ENCODE peak calls at places on chromosomes 11 and 22, in six cellular contexts. D is AG04450, Y is H1, T is endodermal cell, P is ascending aorta, S is PC-3. Z is an unnamed sample.

GRCh38 chr22:39383841-39384625 is 15.5 kb upstream of the TAB1 start:
- DNase-seq in S (no peak), Y (no peak), P (no peak), T (no peak), D (no peak), Z (no peak)

GRCh38 chr11:63991558-63991957 is 5.3 kb downstream of the OTUB1 start:
- DNase-seq in T (no peak), Y (no peak), P (no peak), S (no peak), D (no peak), Z (no peak)

GRCh38 chr11:2929880-2930704 is 872 bp upstream of the PHLDA2 start:
- DNase-seq in S (peak; percentile 72), P (no peak), Y (no peak), T (peak; percentile 90), D (peak; percentile 18), Z (peak; percentile 76)

GRCh38 chr11:128520886-128521696 is 66.3 kb downstream of the ETS1 start:
- DNase-seq in S (no peak), P (no peak), D (no peak), Y (no peak), T (no peak), Z (no peak)

GRCh38 chr11:64181506-64182411 is 4.2 kb upstream of the STIP1 start:
- DNase-seq in S (peak; percentile 93), Y (peak; percentile 36), T (peak; percentile 93), P (peak; percentile 97), D (peak; percentile 71), Z (peak; percentile 64)

GRCh38 chr11:278001-278951 is at the start of gene NLRP6:
- DNase-seq in S (no peak), Y (no peak), T (peak; percentile 35), P (peak; percentile 59), D (no peak), Z (no peak)

GRCh38 chr11:35658028-35658948 is 4.3 kb upstream of the TRIM44 start:
- DNase-seq in P (no peak), T (no peak), Y (no peak), S (peak; percentile 63), D (no peak), Z (no peak)

GRCh38 chr11:9069861-9070470 is 21.4 kb downstream of the SCUBE2 start:
- DNase-seq in S (no peak), T (no peak), D (no peak), Y (no peak), P (no peak), Z (no peak)

GRCh38 chr11:92844197-92844596 is 125.3 kb upstream of the MTNR1B start:
- DNase-seq in D (no peak), P (no peak), S (no peak), Y (no peak), T (no peak), Z (no peak)

GRCh38 chr11:75635009-75635909 is 33.6 kb downstream of the MAP6 start:
- DNase-seq in P (peak; percentile 72), D (no peak), S (no peak), T (no peak), Y (no peak), Z (no peak)

GRCh38 chr22:17924735-17925727 is 99.3 kb downstream of the MICAL3 start:
- DNase-seq in D (no peak), P (no peak), S (peak; percentile 43), T (no peak), Y (no peak), Z (no peak)

GRCh38 chr22:48464246-48464645 is 1363.4 kb downstream of the BRD1 start:
- DNase-seq in T (peak; percentile 67), S (no peak), D (no peak), Y (no peak), P (no peak), Z (no peak)

GRCh38 chr11:18080451-18080850 is 25.4 kb downstream of the SAAL1 start:
- DNase-seq in T (no peak), S (peak; percentile 42), P (no peak), Y (no peak), D (no peak), Z (no peak)

GRCh38 chr11:120239713-120240640 is at the start of gene POU2F3:
- DNase-seq in D (no peak), S (no peak), P (no peak), Y (no peak), T (peak; percentile 84), Z (no peak)

GRCh38 chr11:73100578-73100977 is 41.5 kb downstream of the FCHSD2 start:
- DNase-seq in P (no peak), D (no peak), T (no peak), S (no peak), Y (no peak), Z (no peak)

GRCh38 chr11:72411623-72412532 is 22.5 kb downstream of the CLPB start:
- DNase-seq in S (no peak), D (no peak), Y (no peak), T (no peak), P (peak; percentile 69), Z (no peak)

GRCh38 chr22:38706101-38706884 is 549 bp downstream of the GTPBP1 start:
- DNase-seq in S (no peak), D (no peak), T (peak; percentile 68), P (no peak), Y (no peak), Z (no peak)

GRCh38 chr11:22635689-22636088 is 10.1 kb upstream of the FANCF start:
- DNase-seq in P (no peak), T (peak; percentile 75), D (no peak), Y (no peak), S (no peak), Z (no peak)

GRCh38 chr11:58805065-58805464 is 39.4 kb downstream of the GLYATL2 start:
- DNase-seq in S (peak; percentile 82), T (no peak), Y (no peak), D (no peak), P (no peak), Z (peak; percentile 73)

GRCh38 chr22:29208879-29209623 is 3.4 kb downstream of the EMID1 start:
- DNase-seq in S (no peak), P (no peak), T (no peak), Y (no peak), D (no peak), Z (no peak)

GRCh38 chr22:48405741-48406140 is 1421.9 kb downstream of the BRD1 start:
- DNase-seq in P (peak; percentile 27), D (no peak), S (no peak), Y (no peak), T (no peak), Z (no peak)

DNA sequence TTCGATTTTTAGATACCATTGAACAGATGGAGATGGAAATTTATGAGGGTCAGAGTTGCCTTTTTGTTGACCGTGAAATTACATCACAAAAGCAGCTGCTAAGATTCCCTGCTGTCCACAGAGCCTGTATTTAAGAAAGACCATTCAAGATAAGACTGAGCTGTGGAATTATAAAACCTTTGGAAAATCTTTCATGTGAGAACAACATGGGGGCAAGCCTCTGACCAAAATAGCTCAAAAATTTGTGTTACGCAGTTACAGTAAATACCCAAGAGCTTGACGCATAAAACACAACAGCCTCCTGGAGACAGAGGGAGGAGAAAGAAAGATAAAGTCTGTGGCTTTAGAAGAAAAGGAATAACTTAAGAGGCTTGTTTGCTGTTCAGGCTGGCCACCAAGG is 172.4 kb downstream of the AASDHPPT start:
- DNase-seq in T (no peak), P (no peak), Y (no peak), S (no peak), D (no peak), Z (no peak)
- H3K27ac ChIP-seq in T (peak overlapping the region; percentile 96), P (no peak overlapping the region), Y (no peak overlapping the region), S (no peak overlapping the region), D (no peak overlapping the region), Z (no peak overlapping the region)

DNA sequence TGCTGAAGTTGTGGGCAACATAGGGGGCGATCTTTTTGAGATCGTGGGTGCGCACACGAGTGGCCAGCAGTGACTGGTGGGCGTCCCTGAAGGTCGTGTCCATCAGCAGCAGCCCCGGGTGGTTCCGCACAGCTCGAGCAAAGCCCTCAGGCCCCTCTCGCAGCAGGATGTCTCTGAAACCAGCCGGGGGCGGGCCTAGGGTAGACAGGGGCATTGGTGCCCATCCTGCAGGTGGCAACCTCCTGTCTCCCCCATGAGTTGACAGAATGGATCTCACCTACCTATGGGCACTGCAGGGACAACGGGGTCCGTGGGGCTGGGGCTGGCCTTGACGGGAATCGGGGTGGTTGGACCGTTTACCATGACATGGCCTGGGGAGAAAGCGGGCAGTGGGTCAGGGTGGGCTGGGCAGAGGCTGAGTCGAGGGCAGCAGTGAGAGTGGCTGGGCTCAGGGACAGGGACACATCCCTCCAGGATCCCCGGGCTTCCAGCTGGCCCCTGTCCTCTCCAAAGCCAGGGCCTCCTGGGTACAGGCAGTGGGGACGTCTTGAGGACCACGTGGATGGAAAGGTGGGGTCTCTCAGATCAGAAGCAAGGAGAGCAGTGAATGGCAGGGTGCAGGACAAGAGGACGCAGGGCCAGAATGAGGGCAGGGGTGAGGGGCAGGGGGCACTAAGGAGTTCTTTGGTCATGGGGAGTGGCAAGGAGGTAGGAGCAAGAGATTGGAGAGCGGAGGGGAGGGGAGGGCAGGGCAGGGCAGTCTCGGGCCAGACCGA is 4.2 kb upstream of the LRFN4 start:
- DNase-seq in T (peak; percentile 31), D (no peak), S (no peak), P (no peak), Y (no peak), Z (no peak)
- TF ChIP-seq CTCF in T (peak; percentile 22), D (no peak), S (no peak), P (no peak), Y (no peak), Z (no peak)

GRCh38 chr11:1399386-1400167 is 9.8 kb downstream of the BRSK2 start:
- DNase-seq in S (no peak), D (no peak), P (no peak), T (no peak), Y (no peak), Z (no peak)

GRCh38 chr11:1398506-1399235 is 8.9 kb downstream of the BRSK2 start:
- DNase-seq in S (no peak), Y (no peak), D (no peak), T (no peak), P (no peak), Z (no peak)

GRCh38 chr11:1397146-1397861 is 7.6 kb downstream of the BRSK2 start:
- DNase-seq in S (no peak), T (no peak), Y (no peak), D (no peak), P (no peak), Z (no peak)

GRCh38 chr11:1396375-1396841 is 6.7 kb downstream of the BRSK2 start:
- DNase-seq in Y (no peak), T (no peak), S (no peak), D (no peak), P (no peak), Z (no peak)

GRCh38 chr11:1397862-1398505 is 8.2 kb downstream of the BRSK2 start:
- DNase-seq in P (no peak), Y (no peak), T (no peak), D (no peak), S (no peak), Z (no peak)
- H3K27me3 ChIP-seq in P (peaks cover 4% of the 10 kb centered on the region), Y (no peaks in the 10 kb centered on the region), T (no peaks in the 10 kb centered on the region), D (no peaks in the 10 kb centered on the region), S (no peaks in the 10 kb centered on the region), Z (peaks cover under 1% of the 10 kb centered on the region)

GRCh38 chr22:21947040-21948014 is 5.3 kb downstream of the PPM1F start:
- DNase-seq in P (no peak), D (peak; percentile 46), T (peak; percentile 75), Y (no peak), S (peak; percentile 19), Z (no peak)

GRCh38 chr22:21945453-21946261 is 7.0 kb downstream of the PPM1F start:
- DNase-seq in D (no peak), S (no peak), Y (no peak), P (no peak), T (no peak), Z (no peak)

GRCh38 chr22:21948390-21948789 is 4.3 kb downstream of the PPM1F start:
- DNase-seq in Y (no peak), T (peak; percentile 47), P (no peak), S (no peak), D (no peak), Z (no peak)

GRCh38 chr22:21943571-21944448 is 8.8 kb downstream of the PPM1F start:
- DNase-seq in Y (no peak), T (no peak), D (no peak), P (no peak), S (no peak), Z (no peak)

GRCh38 chr22:21946262-21946925 is 6.3 kb downstream of the PPM1F start:
- DNase-seq in Y (no peak), P (no peak), S (no peak), T (no peak), D (no peak), Z (no peak)
- H3K27ac ChIP-seq in Y (no peak overlapping the region), P (peak overlapping the region; percentile 79), S (no peak overlapping the region), T (no peak overlapping the region), D (peak overlapping the region; percentile 95), Z (peak overlapping the region; percentile 86)

Z was measured in foreskin keratinocyte.